ENCODE peak calls at places on chromosome 10, in four cellular contexts. One of them, this sample, is unnamed.

GRCh38 chr10:8752146-8752843 is 697.8 kb downstream of the GATA3 start:
- DNase-seq in NCI-H345: no peak
- DNase-seq in activated CD4-positive, alpha-beta memory T cell treated with anti-CD3 and anti-CD28 coated beads, Interleukin-2, amount 10 ng/mL, durations not matched to agents 7 days and 5 days: no peak
- DNase-seq in H4: no peak
- DNase-seq in this sample: no peak

GRCh38 chr10:3538291-3538849 is 246.6 kb downstream of the KLF6 start:
- DNase-seq in NCI-H345: peak
- DNase-seq in activated CD4-positive, alpha-beta memory T cell treated with anti-CD3 and anti-CD28 coated beads, Interleukin-2, amount 10 ng/mL, durations not matched to agents 7 days and 5 days: no peak
- DNase-seq in H4: peak
- DNase-seq in this sample: no peak

GRCh38 chr10:50497758-50498157 is 126.0 kb downstream of the SGMS1 start:
- DNase-seq in activated CD4-positive, alpha-beta memory T cell treated with anti-CD3 and anti-CD28 coated beads, Interleukin-2, amount 10 ng/mL, durations not matched to agents 7 days and 5 days: no peak
- DNase-seq in H4: peak
- DNase-seq in NCI-H345: no peak
- DNase-seq in this sample: no peak

GRCh38 chr10:131121511-131122035 is 189.9 kb downstream of the TCERG1L start:
- DNase-seq in activated CD4-positive, alpha-beta memory T cell treated with anti-CD3 and anti-CD28 coated beads, Interleukin-2, amount 10 ng/mL, durations not matched to agents 7 days and 5 days: no peak
- DNase-seq in NCI-H345: no peak
- DNase-seq in H4: no peak
- DNase-seq in this sample: no peak

GRCh38 chr10:130188195-130189175 is 52.3 kb downstream of the GLRX3 start:
- DNase-seq in activated CD4-positive, alpha-beta memory T cell treated with anti-CD3 and anti-CD28 coated beads, Interleukin-2, amount 10 ng/mL, durations not matched to agents 7 days and 5 days: no peak
- DNase-seq in NCI-H345: no peak
- DNase-seq in H4: no peak
- DNase-seq in this sample: no peak

GRCh38 chr10:63396123-63396719 is 69.6 kb downstream of the JMJD1C start:
- DNase-seq in activated CD4-positive, alpha-beta memory T cell treated with anti-CD3 and anti-CD28 coated beads, Interleukin-2, amount 10 ng/mL, durations not matched to agents 7 days and 5 days: no peak
- DNase-seq in H4: no peak
- DNase-seq in NCI-H345: no peak
- DNase-seq in this sample: no peak

GRCh38 chr10:69639291-69640195 is 9.5 kb downstream of the FAM241B start:
- DNase-seq in H4: peak
- DNase-seq in activated CD4-positive, alpha-beta memory T cell treated with anti-CD3 and anti-CD28 coated beads, Interleukin-2, amount 10 ng/mL, durations not matched to agents 7 days and 5 days: peak
- DNase-seq in NCI-H345: peak
- DNase-seq in this sample: peak

GRCh38 chr10:11017575-11018425 is at the start of gene CELF2:
- DNase-seq in activated CD4-positive, alpha-beta memory T cell treated with anti-CD3 and anti-CD28 coated beads, Interleukin-2, amount 10 ng/mL, durations not matched to agents 7 days and 5 days: peak
- DNase-seq in NCI-H345: peak
- DNase-seq in H4: no peak
- DNase-seq in this sample: peak

GRCh38 chr10:10665750-10666149 is 351.9 kb upstream of the CELF2 start:
- DNase-seq in H4: no peak
- DNase-seq in NCI-H345: no peak
- DNase-seq in activated CD4-positive, alpha-beta memory T cell treated with anti-CD3 and anti-CD28 coated beads, Interleukin-2, amount 10 ng/mL, durations not matched to agents 7 days and 5 days: no peak
- DNase-seq in this sample: no peak

GRCh38 chr10:132588301-132589013 is 50.9 kb downstream of the INPP5A start:
- DNase-seq in NCI-H345: no peak
- DNase-seq in activated CD4-positive, alpha-beta memory T cell treated with anti-CD3 and anti-CD28 coated beads, Interleukin-2, amount 10 ng/mL, durations not matched to agents 7 days and 5 days: peak
- DNase-seq in H4: no peak
- DNase-seq in this sample: peak

This sample was measured in ascending aorta.